ENCODE peak calls at places on chromosomes 4 and X, in nine cellular contexts. Q is testis, O is H9, N is pancreas, K is PC-3, I is kidney, S is BE2C, W is endothelial cell of umbilical vein, F is mucosa of descending colon. T is an unnamed sample. For H3K4me1, the result is how much of the 10 kb centered on the place peaks cover.

GRCh38 chr4:185566425-185566824 is 31.1 kb upstream of the PDLIM3 start:
- DNase-seq in Q (no peak), O (no peak), N (no peak), K (no peak), I (no peak), S (no peak), W (no peak), F (no peak), T (no peak)

GRCh38 chr4:107891299-107891698 is 40.0 kb upstream of the CYP2U1 start:
- DNase-seq in Q (no peak), O (no peak), N (no peak), K (no peak), I (no peak), S (no peak), W (no peak), F (no peak), T (no peak)

GRCh38 chr4:147108409-147108808 is 162.7 kb upstream of the TTC29 start:
- DNase-seq in Q (no peak), O (no peak), N (no peak), K (peak), I (no peak), S (no peak), W (no peak), F (no peak), T (peak)

GRCh38 chrX:15525664-15526416 is 25.2 kb downstream of the BMX start:
- DNase-seq in Q (no peak), O (no peak), N (no peak), K (peak), I (no peak), S (no peak), W (peak), F (no peak), T (no peak)

GRCh38 chr4:2281575-2282343 is 19.9 kb upstream of the MXD4 start:
- DNase-seq in Q (no peak), O (no peak), N (no peak), K (no peak), I (peak), S (no peak), W (no peak), F (peak), T (no peak)

GRCh38 chr4:20217521-20217920 is 34.2 kb upstream of the SLIT2 start:
- DNase-seq in Q (no peak), O (no peak), N (no peak), K (no peak), I (no peak), S (no peak), W (no peak), F (no peak), T (no peak)

GRCh38 chr4:89000844-89001360 is 56.1 kb downstream of the FAM13A start:
- DNase-seq in Q (no peak), O (no peak), N (peak), K (peak), I (no peak), S (peak), W (peak), F (no peak), T (no peak)

GRCh38 chrX:2501246-2502102 is 698 bp upstream of the DHRSX start:
- DNase-seq in Q (no peak), O (no peak), N (no peak), K (no peak), I (peak), S (no peak), W (no peak), F (peak), T (no peak)

GRCh38 chr4:64326507-64326906 is 82.7 kb downstream of the TECRL start:
- DNase-seq in Q (no peak), O (no peak), N (no peak), K (no peak), I (no peak), S (no peak), W (no peak), F (no peak), T (no peak)

GRCh38 chr4:118586357-118586790 is 98.8 kb upstream of the METTL14 start:
- DNase-seq in Q (peak), O (no peak), N (peak), K (no peak), I (no peak), S (no peak), W (no peak), F (no peak), T (no peak)

GRCh38 chrX:12672362-12673106 is 118.7 kb upstream of the PRPS2 start:
- DNase-seq in Q (no peak), O (no peak), N (no peak), K (no peak), I (no peak), S (no peak), W (no peak), F (no peak), T (no peak)

GRCh38 chr4:16659120-16659519 is 239.3 kb downstream of the LDB2 start:
- DNase-seq in Q (no peak), O (no peak), N (no peak), K (no peak), I (no peak), S (no peak), W (no peak), F (no peak), T (peak)

GRCh38 chrX:123201720-123202119 is 17.6 kb downstream of the GRIA3 start:
- DNase-seq in Q (no peak), O (no peak), N (no peak), K (peak), I (no peak), S (no peak), W (no peak), F (no peak), T (no peak)

GRCh38 chr4:103364066-103364465 is 165.9 kb upstream of the CENPE start:
- DNase-seq in Q (no peak), O (no peak), N (no peak), K (no peak), I (no peak), S (no peak), W (no peak), F (no peak), T (no peak)

GRCh38 chr4:38189445-38189844 is 229.2 kb downstream of the PTTG2 start:
- DNase-seq in Q (no peak), O (no peak), N (no peak), K (peak), I (no peak), S (no peak), W (peak), F (no peak), T (peak)

GRCh38 chr4:130080872-130081451 is 985.0 kb downstream of the C4orf33 start:
- DNase-seq in Q (no peak), O (no peak), N (peak), K (no peak), I (no peak), S (no peak), W (no peak), F (no peak), T (peak)

GRCh38 chr4:106796866-106797265 is 239.2 kb downstream of the DKK2 start:
- DNase-seq in Q (no peak), O (no peak), N (no peak), K (no peak), I (no peak), S (no peak), W (no peak), F (no peak), T (no peak)

GRCh38 chrX:13103111-13103913 is 58.9 kb upstream of the FAM9C start:
- DNase-seq in Q (no peak), O (no peak), N (no peak), K (peak), I (no peak), S (no peak), W (no peak), F (no peak), T (no peak)

GRCh38 chr4:5724377-5724776 is 13.4 kb downstream of the EVC start:
- DNase-seq in Q (no peak), O (no peak), N (no peak), K (no peak), I (no peak), S (no peak), W (no peak), F (no peak), T (no peak)

GRCh38 chrX:47637546-47638195 is 7.9 kb upstream of the CFP start:
- DNase-seq in Q (peak), O (peak), N (no peak), K (no peak), I (peak), S (no peak), W (peak), F (peak), T (no peak)

GRCh38 chr4:157314906-157315305 is 94.4 kb downstream of the GRIA2 start:
- DNase-seq in Q (no peak), O (no peak), N (no peak), K (no peak), I (no peak), S (no peak), W (no peak), F (no peak), T (no peak)

GRCh38 chrX:47078129-47079043 is at the start of gene RGN:
- DNase-seq in Q (peak), O (peak), N (peak), K (no peak), I (peak), S (no peak), W (no peak), F (no peak), T (no peak)

GRCh38 chr4:163748474-163748873 is 254.0 kb downstream of the TMA16 start:
- DNase-seq in Q (no peak), O (no peak), N (no peak), K (peak), I (no peak), S (peak), W (no peak), F (no peak), T (no peak)

GRCh38 chrX:69117876-69118526 is 47.3 kb downstream of the PJA1 start:
- DNase-seq in Q (no peak), O (no peak), N (no peak), K (no peak), I (no peak), S (no peak), W (no peak), F (no peak), T (no peak)

GRCh38 chr4:112521123-112522116 is 5.4 kb upstream of the NEUROG2 start:
- DNase-seq in Q (no peak), O (peak), N (no peak), K (no peak), I (no peak), S (no peak), W (no peak), F (no peak), T (no peak)

GRCh38 chrX:8960809-8961413 is 73.0 kb downstream of the FAM9B start:
- DNase-seq in Q (no peak), O (no peak), N (no peak), K (no peak), I (no peak), S (no peak), W (no peak), F (no peak), T (peak)

GRCh38 chrX:107574711-107575110 is 53.6 kb upstream of the PRPS1 start:
- DNase-seq in Q (no peak), O (no peak), N (no peak), K (peak), I (no peak), S (no peak), W (no peak), F (no peak), T (peak)

GRCh38 chr4:130288576-130288975 is 1192.6 kb downstream of the C4orf33 start:
- DNase-seq in Q (no peak), O (no peak), N (no peak), K (no peak), I (no peak), S (no peak), W (peak), F (no peak), T (peak)

GRCh38 chr4:7826909-7827306 is 112.8 kb downstream of the AFAP1 start:
- DNase-seq in Q (no peak), O (no peak), N (no peak), K (no peak), I (no peak), S (no peak), W (no peak), F (no peak), T (no peak)
- H3K4me1 ChIP-seq in Q (under half), O (under half), N (under half), K (under half), I (under half), S (under half), W (half or more), F (under half), T (under half)

GRCh38 chrX:17409566-17410290 is 34.7 kb downstream of the NHS start:
- DNase-seq in Q (no peak), O (no peak), N (no peak), K (no peak), I (no peak), S (no peak), W (no peak), F (no peak), T (no peak)

GRCh38 chrX:17413228-17413627 is 38.2 kb downstream of the NHS start:
- DNase-seq in Q (no peak), O (no peak), N (no peak), K (peak), I (no peak), S (no peak), W (no peak), F (no peak), T (peak)

GRCh38 chrX:17412692-17413091 is 37.7 kb downstream of the NHS start:
- DNase-seq in Q (no peak), O (no peak), N (no peak), K (peak), I (no peak), S (no peak), W (no peak), F (no peak), T (peak)

GRCh38 chrX:17414057-17414658 is 39.2 kb downstream of the NHS start:
- DNase-seq in Q (peak), O (no peak), N (no peak), K (no peak), I (no peak), S (no peak), W (no peak), F (no peak), T (no peak)

DNA sequence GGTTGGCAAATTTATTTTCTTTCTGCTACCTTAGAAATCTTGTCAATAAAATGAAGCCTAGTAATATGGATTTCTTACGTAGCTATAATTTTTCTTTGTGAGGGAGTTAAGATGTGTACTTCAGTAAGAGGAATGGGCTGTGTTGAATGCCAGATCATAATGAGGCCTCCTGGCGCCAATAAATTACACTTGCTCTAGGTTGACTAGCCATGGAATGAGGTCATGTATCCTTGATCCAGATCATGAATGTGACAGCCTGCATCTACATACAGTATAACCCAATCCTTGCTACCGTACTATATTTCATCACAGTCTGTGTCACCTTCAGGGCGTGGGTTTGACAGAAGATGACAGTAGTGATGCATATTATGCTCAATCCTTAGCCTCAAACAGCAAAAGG is 36.2 kb downstream of the NHS start:
- DNase-seq in Q (no peak), O (no peak), N (no peak), K (no peak), I (no peak), S (no peak), W (no peak), F (no peak), T (no peak)
- H3K4me1 ChIP-seq in Q (under half), O (under half), N (under half), K (half or more), I (under half), S (under half), W (under half), F (under half), T (under half)

GRCh38 chr4:94523033-94523590 is 71.4 kb downstream of the PDLIM5 start:
- DNase-seq in Q (no peak), O (no peak), N (no peak), K (no peak), I (no peak), S (no peak), W (no peak), F (no peak), T (peak)

GRCh38 chr4:94519019-94519418 is 67.3 kb downstream of the PDLIM5 start:
- DNase-seq in Q (no peak), O (no peak), N (no peak), K (no peak), I (no peak), S (no peak), W (no peak), F (no peak), T (no peak)

GRCh38 chr4:94516999-94517398 is 65.3 kb downstream of the PDLIM5 start:
- DNase-seq in Q (no peak), O (no peak), N (no peak), K (peak), I (no peak), S (no peak), W (no peak), F (no peak), T (no peak)

GRCh38 chr4:94517492-94517891 is 65.8 kb downstream of the PDLIM5 start:
- DNase-seq in Q (no peak), O (no peak), N (no peak), K (no peak), I (no peak), S (no peak), W (peak), F (no peak), T (peak)

GRCh38 chr4:94519925-94520789 is 68.4 kb downstream of the PDLIM5 start:
- DNase-seq in Q (no peak), O (no peak), N (no peak), K (no peak), I (no peak), S (no peak), W (peak), F (no peak), T (no peak)
- H3K4me1 ChIP-seq in Q (under half), O (under half), N (under half), K (under half), I (under half), S (under half), W (under half), F (under half), T (under half)

DNA sequence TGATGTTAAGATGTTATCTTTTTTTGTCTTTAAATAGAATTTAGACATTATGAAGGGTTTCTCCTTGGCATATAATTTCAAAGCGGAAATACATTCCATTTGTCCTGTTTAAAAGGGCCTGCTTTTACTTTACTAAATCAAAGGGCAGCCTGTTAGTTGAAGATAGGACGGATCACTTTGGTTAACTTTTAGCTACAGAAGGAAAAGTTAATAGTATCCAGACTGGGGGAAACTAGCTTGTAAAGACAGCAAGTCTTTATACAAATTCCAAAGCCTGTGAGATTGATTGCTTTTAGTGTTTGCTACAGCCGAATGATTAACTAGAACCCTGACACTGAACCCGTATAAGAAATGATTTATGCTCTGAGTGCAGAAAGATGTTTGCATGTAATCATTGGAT is 93.3 kb downstream of the FRAS1 start:
- DNase-seq in Q (no peak), O (no peak), N (no peak), K (no peak), I (no peak), S (no peak), W (no peak), F (no peak), T (no peak)
- H3K4me1 ChIP-seq in Q (under half), O (under half), N (under half), K (under half), I (under half), S (under half), W (under half), F (under half), T (under half)